ENCODE peak calls at places on chromosomes 7 and 10, in five cellular contexts. Y, I, Z, P and F are unnamed samples.

GRCh38 chr7:143258830-143259229 is 4.4 kb upstream of the GSTK1 start:
- DNase-seq in I (no peak), Y (no peak), Z (no peak), P (no peak), F (no peak)

GRCh38 chr7:74029991-74030415 is 2.0 kb downstream of the ELN start:
- DNase-seq in I (no peak), Z (no peak), P (no peak), Y (no peak), F (peak; percentile 37)

GRCh38 chr10:48652344-48652743 is 32.3 kb upstream of the WDFY4 start:
- DNase-seq in P (no peak), Z (no peak), I (no peak), Y (no peak), F (no peak)

GRCh38 chr7:150791746-150792452 is 8.3 kb downstream of the TMEM176B start:
- DNase-seq in Y (no peak), Z (no peak), P (no peak), I (no peak), F (no peak)

GRCh38 chr10:44955408-44956070 is 4.1 kb upstream of the RASSF4 start:
- DNase-seq in Z (no peak), P (no peak), I (no peak), Y (no peak), F (peak; percentile 71)

GRCh38 chr10:80265740-80266512 is 23.5 kb downstream of the MAT1A start:
- DNase-seq in Z (no peak), P (no peak), I (no peak), Y (no peak), F (no peak)

GRCh38 chr7:4610768-4611467 is 71.2 kb upstream of the FOXK1 start:
- DNase-seq in P (peak; percentile 48), Z (no peak), I (peak; percentile 49), Y (peak; percentile 34), F (peak; percentile 31)

GRCh38 chr7:158442260-158442659 is 145.4 kb downstream of the PTPRN2 start:
- DNase-seq in Y (no peak), Z (no peak), I (no peak), P (no peak), F (no peak)

GRCh38 chr10:18087398-18087797 is 52.8 kb upstream of the CACNB2 start:
- DNase-seq in Z (no peak), I (no peak), Y (no peak), P (no peak), F (no peak)

GRCh38 chr7:24475573-24475972 is 97.7 kb upstream of the PALS2 start:
- DNase-seq in P (no peak), I (no peak), Z (no peak), Y (no peak), F (no peak)

GRCh38 chr7:155296788-155297516 is 726 bp upstream of the INSIG1 start:
- DNase-seq in P (peak; percentile 53), I (peak; percentile 85), Y (peak; percentile 88), Z (no peak), F (peak; percentile 68)

GRCh38 chr7:142811154-142811737 is 40.5 kb downstream of the PRSS2 start:
- DNase-seq in P (peak; percentile 77), Y (no peak), Z (no peak), I (peak; percentile 63), F (no peak)

GRCh38 chr7:111560773-111561658 is 1.3 kb downstream of the IMMP2L start:
- DNase-seq in I (no peak), Z (peak; percentile 22), P (no peak), Y (no peak), F (no peak)

GRCh38 chr7:120521761-120522737 is 249.1 kb downstream of the KCND2 start:
- DNase-seq in Y (no peak), Z (no peak), I (no peak), P (no peak), F (no peak)

GRCh38 chr10:73590881-73591577 is at the start of gene USP54:
- DNase-seq in Y (no peak), P (no peak), I (peak; percentile 4), Z (peak; percentile 73), F (no peak)

GRCh38 chr7:151410405-151411390 is 860 bp upstream of the WDR86 start:
- DNase-seq in P (peak; percentile 19), Y (no peak), Z (no peak), I (peak; percentile 34), F (no peak)

GRCh38 chr10:125035588-125036298 is 93.8 kb downstream of the ZRANB1 start:
- DNase-seq in I (no peak), Z (no peak), Y (no peak), P (no peak), F (no peak)